ENCODE peak calls at places on chromosomes 6 and 20, in five cellular contexts. O is neural crest cell; J is stimulated activated CD8-positive, alpha-beta memory T cell treated with anti-CD3 and anti-CD28 coated beads, Interleukin-4, amount 100 ng/mL, for 1 hour; K is hepatic stellate cell; F is stimulated activated CD4-positive, alpha-beta T cell treated with anti-CD3 and anti-CD28 coated beads, Interleukin-2, amount 100 ng/mL, for 48 hours. C is an unnamed sample.

GRCh38 chr20:63348828-63349515 is 12.2 kb downstream of the CHRNA4 start:
- DNase-seq in O (no peak), J (no peak), K (no peak), F (no peak), C (no peak)

GRCh38 chr6:5695260-5696245 is 311.2 kb downstream of the NRN1 start:
- DNase-seq in O (no peak), J (no peak), K (peak), F (no peak), C (no peak)

GRCh38 chr6:107956586-107957164 is 1.3 kb downstream of the SEC63 start:
- DNase-seq in O (no peak), J (no peak), K (peak), F (no peak), C (no peak)

GRCh38 chr6:82963527-82963926 is 102.1 kb downstream of the UBE3D start:
- DNase-seq in O (no peak), J (no peak), K (no peak), F (no peak), C (no peak)

GRCh38 chr6:105164418-105164817 is 15.4 kb downstream of the POPDC3 start:
- DNase-seq in O (no peak), J (no peak), K (no peak), F (no peak), C (no peak)

GRCh38 chr20:380763-381580 is 412 bp downstream of the TRIB3 start:
- DNase-seq in O (peak), J (no peak), K (peak), F (peak), C (no peak)

GRCh38 chr6:14734416-14735340 is 511.2 kb upstream of the JARID2 start:
- DNase-seq in O (no peak), J (no peak), K (no peak), F (no peak), C (no peak)

GRCh38 chr20:5474646-5475550 is 158.1 kb upstream of the PROKR2 start:
- DNase-seq in O (no peak), J (no peak), K (no peak), F (no peak), C (no peak)

GRCh38 chr20:62699296-62699695 is 9.3 kb upstream of the NTSR1 start:
- DNase-seq in O (no peak), J (no peak), K (no peak), F (no peak), C (no peak)

GRCh38 chr20:20217626-20218025 is 150.3 kb upstream of the INSM1 start:
- DNase-seq in O (no peak), J (no peak), K (no peak), F (no peak), C (no peak)

GRCh38 chr6:42088101-42088591 is 37.8 kb downstream of the TAF8 start:
- DNase-seq in O (no peak), J (no peak), K (no peak), F (no peak), C (no peak)

GRCh38 chr6:142507065-142507464 is 205.3 kb downstream of the ADGRG6 start:
- DNase-seq in O (no peak), J (no peak), K (no peak), F (no peak), C (no peak)